ENCODE peak calls at places on chromosome 5, in five cellular contexts. N, F, I, Q and K are unnamed samples. For H3K9me3, the result is how much of the 10 kb centered on the place peaks cover.

GRCh38 chr5:128403350-128403749 is 134.7 kb downstream of the FBN2 start:
- DNase-seq in Q (no peak), F (no peak), I (no peak), N (no peak), K (no peak)

GRCh38 chr5:149257875-149258705 is 13.6 kb upstream of the AFAP1L1 start:
- DNase-seq in F (no peak), N (no peak), I (no peak), Q (no peak), K (no peak)

GRCh38 chr5:159412284-159413046 is 82.2 kb upstream of the IL12B start:
- DNase-seq in F (no peak), N (no peak), Q (no peak), I (no peak), K (no peak)

GRCh38 chr5:98105651-98106050 is 667.8 kb upstream of the RGMB start:
- DNase-seq in I (no peak), F (no peak), N (no peak), Q (no peak), K (no peak)

GRCh38 chr5:16492398-16493175 is 27.0 kb upstream of the ZNF622 start:
- DNase-seq in N (peak), F (peak), I (peak), Q (no peak), K (peak)

GRCh38 chr5:118857700-118858099 is 130.6 kb downstream of the DTWD2 start:
- DNase-seq in F (no peak), N (no peak), I (no peak), Q (no peak), K (no peak)

GRCh38 chr5:95283761-95284511 is 958 bp downstream of the MCTP1 start:
- DNase-seq in I (peak), N (no peak), Q (no peak), F (peak), K (no peak)

GRCh38 chr5:34756781-34757624 is 82.0 kb upstream of the TTC23L start:
- DNase-seq in N (no peak), F (no peak), I (no peak), Q (peak), K (no peak)

GRCh38 chr5:142529626-142530278 is 156.1 kb downstream of the FGF1 start:
- DNase-seq in F (no peak), Q (no peak), N (no peak), I (no peak), K (no peak)

GRCh38 chr5:153504726-153505125 is 14.3 kb downstream of the GRIA1 start:
- DNase-seq in Q (no peak), N (no peak), I (no peak), F (no peak), K (no peak)

GRCh38 chr5:79430196-79430595 is 83.7 kb downstream of the HOMER1 start:
- DNase-seq in F (no peak), Q (no peak), N (no peak), I (no peak), K (no peak)

GRCh38 chr5:56095579-56096102 is 100.9 kb upstream of the IL6ST start:
- DNase-seq in F (no peak), N (no peak), Q (no peak), I (no peak), K (no peak)

GRCh38 chr5:56094579-56095361 is 100.0 kb upstream of the IL6ST start:
- DNase-seq in F (no peak), I (no peak), N (no peak), Q (no peak), K (no peak)

GRCh38 chr5:56093970-56094369 is 99.2 kb upstream of the IL6ST start:
- DNase-seq in Q (no peak), I (no peak), F (no peak), N (no peak), K (no peak)

GRCh38 chr5:56099346-56099745 is 104.6 kb upstream of the IL6ST start:
- DNase-seq in Q (no peak), F (no peak), I (no peak), N (no peak), K (no peak)

DNA sequence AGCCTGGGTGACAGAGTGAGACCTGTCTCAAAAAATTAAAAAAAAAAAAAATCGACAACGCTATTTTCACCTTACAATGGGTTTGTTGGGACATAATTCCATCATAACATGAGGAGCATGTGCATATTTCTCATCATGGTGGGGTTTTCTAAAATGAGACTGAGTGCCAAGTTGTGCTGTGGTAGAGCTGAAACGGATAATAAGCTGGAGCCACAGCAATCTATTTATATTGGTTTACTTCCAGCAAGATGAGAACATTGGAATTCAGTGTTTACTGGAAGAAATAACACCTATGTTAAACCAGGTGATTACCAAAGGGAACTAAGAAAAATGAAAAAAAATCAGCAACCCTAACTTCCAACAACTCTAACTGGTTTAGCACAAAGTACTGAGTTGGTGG is 102.3 kb upstream of the IL6ST start:
- DNase-seq in I (no peak), F (no peak), Q (no peak), N (no peak), K (no peak)
- H3K9me3 ChIP-seq in I (under half), F (under half), Q (under half), N (under half), K (under half)

GRCh38 chr5:164747371-164747770 is 1242.0 kb downstream of the MAT2B start:
- DNase-seq in Q (no peak), N (no peak), I (no peak), F (no peak), K (no peak)
- H3K9me3 ChIP-seq in Q (under half), N (under half), I (under half), F (under half), K (under half)

DNA sequence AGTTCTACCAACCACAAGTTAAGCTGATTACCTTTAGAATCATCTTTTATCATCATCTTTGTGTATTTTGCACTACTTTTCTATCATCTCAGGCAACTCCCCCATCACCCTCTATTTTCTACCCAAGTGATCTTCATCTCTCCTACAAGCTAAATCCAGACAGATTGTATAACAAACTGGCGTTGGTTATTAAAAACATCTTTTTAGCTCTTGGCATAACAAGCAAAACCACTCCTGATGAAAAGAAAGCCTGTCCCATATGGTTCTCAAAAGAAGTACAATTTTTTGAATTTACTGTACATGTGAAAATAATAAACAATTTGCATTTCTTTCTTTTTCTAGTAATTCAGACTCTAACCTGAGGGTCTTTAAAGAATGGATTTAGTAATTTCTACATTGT is 52.4 kb upstream of the RPS23 start:
- DNase-seq in I (no peak), F (no peak), Q (no peak), N (no peak), K (no peak)
- H3K9me3 ChIP-seq in I (under half), F (under half), Q (under half), N (under half), K (under half)

GRCh38 chr5:74493426-74493825 is 147.1 kb downstream of the ENC1 start:
- DNase-seq in F (no peak), I (no peak), Q (no peak), N (no peak), K (no peak)
- H3K9me3 ChIP-seq in F (under half), I (under half), Q (under half), N (under half), K (under half)

GRCh38 chr5:178642351-178642909 is 15.6 kb upstream of the CLK4 start:
- DNase-seq in N (no peak), I (no peak), Q (no peak), F (no peak), K (peak)

GRCh38 chr5:178637356-178638069 is 10.7 kb upstream of the CLK4 start:
- DNase-seq in N (no peak), I (no peak), Q (no peak), F (no peak), K (no peak)

GRCh38 chr5:178644826-178645545 is 18.1 kb upstream of the CLK4 start:
- DNase-seq in F (no peak), I (no peak), N (no peak), Q (peak), K (no peak)

GRCh38 chr5:178641711-178642110 is 14.9 kb upstream of the CLK4 start:
- DNase-seq in Q (no peak), N (no peak), I (no peak), F (no peak), K (no peak)

GRCh38 chr5:178640331-178641045 is 13.6 kb upstream of the CLK4 start:
- DNase-seq in N (no peak), I (no peak), Q (no peak), F (no peak), K (no peak)
- H3K9me3 ChIP-seq in N (under half), I (under half), Q (under half), F (under half), K (under half)